ENCODE peak calls at places on chromosome 5, in five cellular contexts. A, N, L, O and Z are unnamed samples.
A peak's percentile ranks its signal among the peaks of the same experiment; 100 is the strongest.

GRCh38 chr5:104540448-104540847 is 977.9 kb upstream of the NUDT12 start:
- DNase-seq in A (no peak), N (no peak), L (no peak), O (no peak), Z (peak; percentile 50)

GRCh38 chr5:178785999-178786398 is 55.5 kb upstream of the ZNF354A start:
- DNase-seq in A (no peak), N (no peak), L (no peak), O (no peak), Z (no peak)

GRCh38 chr5:78501411-78502338 is 141.3 kb downstream of the SCAMP1 start:
- DNase-seq in A (no peak), N (no peak), L (no peak), O (peak; percentile 39), Z (no peak)

GRCh38 chr5:151664694-151665583 is 21.8 kb downstream of the SPARC start:
- DNase-seq in A (no peak), N (peak; percentile 51), L (no peak), O (no peak), Z (no peak)

GRCh38 chr5:179275941-179276837 is 69.1 kb downstream of the ADAMTS2 start:
- DNase-seq in A (no peak), N (peak; percentile 76), L (peak; percentile 72), O (no peak), Z (no peak)

GRCh38 chr5:59116231-59116900 is 533.5 kb downstream of the RAB3C start:
- DNase-seq in A (peak; percentile 41), N (no peak), L (no peak), O (peak; percentile 65), Z (no peak)

GRCh38 chr5:57316798-57317327 is 143.0 kb downstream of the GPBP1 start:
- DNase-seq in A (peak; percentile 76), N (no peak), L (no peak), O (peak; percentile 90), Z (peak; percentile 89)

GRCh38 chr5:90558344-90559192 is at the start of gene ADGRV1:
- DNase-seq in A (peak; percentile 95), N (peak; percentile 16), L (peak; percentile 90), O (peak; percentile 93), Z (peak; percentile 95)

GRCh38 chr5:119411291-119411934 is 40.9 kb upstream of the HSD17B4 start:
- DNase-seq in A (no peak), N (no peak), L (no peak), O (peak; percentile 84), Z (no peak)

GRCh38 chr5:54637654-54638053 is 120.1 kb downstream of the SNX18 start:
- DNase-seq in A (peak; percentile 34), N (peak; percentile 59), L (no peak), O (peak; percentile 49), Z (no peak)

GRCh38 chr5:134846641-134846960 is 833 bp downstream of the C5orf24 start:
- DNase-seq in A (peak; percentile 30), N (no peak), L (no peak), O (peak; percentile 37), Z (peak; percentile 12)

GRCh38 chr5:159385994-159386711 is 55.9 kb upstream of the IL12B start:
- DNase-seq in A (no peak), N (no peak), L (no peak), O (no peak), Z (no peak)

GRCh38 chr5:18792145-18792544 is 1157.9 kb downstream of the TAF11L14 start:
- DNase-seq in A (no peak), N (no peak), L (no peak), O (peak; percentile 99), Z (peak; percentile 35)

GRCh38 chr5:72842816-72843215 is 26.4 kb downstream of the TNPO1 start:
- DNase-seq in A (no peak), N (no peak), L (no peak), O (peak; percentile 55), Z (no peak)

GRCh38 chr5:116559673-116560164 is 14.9 kb downstream of the SEMA6A start:
- DNase-seq in A (no peak), N (no peak), L (no peak), O (no peak), Z (no peak)

GRCh38 chr5:126376443-126376842 is 46.8 kb upstream of the GRAMD2B start:
- DNase-seq in A (no peak), N (no peak), L (no peak), O (no peak), Z (no peak)

GRCh38 chr5:174205939-174206338 is 160.4 kb downstream of the NSG2 start:
- DNase-seq in A (no peak), N (no peak), L (no peak), O (no peak), Z (no peak)

GRCh38 chr5:172636279-172637050 is 4.6 kb upstream of the NEURL1B start:
- DNase-seq in A (no peak), N (no peak), L (no peak), O (no peak), Z (no peak)

GRCh38 chr5:91301459-91301858 is 81.7 kb downstream of the ARRDC3 start:
- DNase-seq in A (no peak), N (no peak), L (no peak), O (no peak), Z (no peak)

GRCh38 chr5:139644001-139644456 is 4.1 kb upstream of the CXXC5 start:
- DNase-seq in A (no peak), N (peak; percentile 10), L (peak; percentile 45), O (no peak), Z (no peak)

GRCh38 chr5:139644646-139645494 is 3.3 kb upstream of the CXXC5 start:
- DNase-seq in A (no peak), N (no peak), L (peak; percentile 26), O (no peak), Z (no peak)

GRCh38 chr5:139646912-139647391 is 1.2 kb upstream of the CXXC5 start:
- DNase-seq in A (no peak), N (peak; percentile 20), L (peak; percentile 83), O (no peak), Z (peak; percentile 43)

GRCh38 chr5:139646111-139646510 is 2.0 kb upstream of the CXXC5 start:
- DNase-seq in A (no peak), N (peak; percentile 9), L (peak; percentile 16), O (no peak), Z (no peak)

DNA sequence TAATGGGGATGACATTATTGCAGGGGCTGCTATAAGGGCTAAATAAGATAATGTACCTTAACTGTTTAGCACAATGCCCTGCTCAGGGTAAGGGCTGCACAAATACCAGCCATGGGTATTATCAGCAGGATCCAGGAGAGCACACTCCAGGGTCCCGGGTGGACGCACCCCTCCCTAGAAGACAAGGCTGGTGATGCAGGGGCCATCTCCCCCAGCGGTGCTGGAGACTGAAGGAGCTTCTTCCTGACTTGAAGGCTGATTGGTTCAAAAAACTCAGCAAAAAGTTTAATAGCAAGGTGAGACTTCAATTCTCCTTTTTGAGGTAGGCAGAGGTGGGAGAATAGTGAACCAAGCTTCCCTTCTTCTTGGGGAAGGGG is 2.7 kb upstream of the CXXC5 start:
- DNase-seq in A (no peak), N (no peak), L (peak; percentile 36), O (no peak), Z (no peak)
- H3K4me1 ChIP-seq in A (peaks cover 10% of the 10 kb centered on the region), N (peaks cover 48% of the 10 kb centered on the region), L (peaks cover 38% of the 10 kb centered on the region), O (peaks cover 13% of the 10 kb centered on the region), Z (peaks cover 5% of the 10 kb centered on the region)

GRCh38 chr5:181222630-181223040 is 446 bp upstream of the TRIM41 start:
- DNase-seq in A (no peak), N (no peak), L (no peak), O (no peak), Z (no peak)
- H3K27ac ChIP-seq in A (peak overlapping the region; percentile 39), N (peak overlapping the region; percentile 100), L (peak overlapping the region; percentile 97), O (peak overlapping the region; percentile 70), Z (peak overlapping the region; percentile 89)

GRCh38 chr5:141486091-141486490 is 1.3 kb downstream of the PCDHGC4 start:
- DNase-seq in A (no peak), N (no peak), L (no peak), O (no peak), Z (no peak)

GRCh38 chr5:141483842-141484241 is 988 bp upstream of the PCDHGC4 start:
- DNase-seq in A (no peak), N (no peak), L (no peak), O (no peak), Z (no peak)

GRCh38 chr5:141487131-141487530 is 1.8 kb upstream of the PCDHGC5 start:
- DNase-seq in A (no peak), N (no peak), L (no peak), O (no peak), Z (no peak)

GRCh38 chr5:141485305-141486055 is 650 bp downstream of the PCDHGC4 start:
- DNase-seq in A (no peak), N (no peak), L (no peak), O (no peak), Z (no peak)

DNA sequence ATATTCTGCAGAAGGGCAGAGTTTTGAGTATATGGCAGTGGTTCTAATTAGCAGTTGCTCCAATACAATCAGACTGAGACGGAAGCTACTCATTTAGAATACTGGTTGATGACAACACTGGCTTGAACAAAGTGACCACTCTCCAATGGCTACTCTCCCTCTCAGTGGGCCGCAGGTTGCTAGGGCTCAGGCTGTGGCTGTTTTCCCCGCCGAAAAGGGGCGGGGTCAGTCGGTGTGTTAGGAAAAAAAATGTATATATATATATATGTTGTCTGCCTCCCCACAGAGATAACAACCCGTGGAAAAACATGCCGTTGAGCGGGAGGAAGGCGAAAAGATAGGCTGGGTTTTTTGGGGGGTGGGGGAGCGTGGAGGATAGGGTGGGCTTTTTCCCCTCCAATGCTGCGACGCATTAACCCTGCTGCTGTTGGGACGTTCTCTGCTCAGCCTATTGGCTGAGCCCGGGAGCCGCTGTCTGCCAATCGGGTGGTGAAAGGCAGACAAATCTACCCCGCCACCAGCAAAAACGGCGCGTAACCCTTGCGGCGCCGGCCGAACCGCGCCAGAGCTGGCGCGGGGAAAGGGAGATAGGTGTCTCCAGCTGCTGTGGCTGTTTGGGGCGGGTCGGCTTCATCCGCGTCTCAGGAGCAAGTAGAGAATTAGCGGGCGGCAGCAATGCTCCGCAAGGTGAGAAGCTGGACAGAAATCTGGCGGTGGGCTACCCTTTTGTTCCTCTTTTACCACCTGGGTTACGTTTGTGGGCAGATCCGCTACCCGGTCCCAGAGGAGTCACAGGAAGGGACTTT is at the start of gene PCDHGC4:
- DNase-seq in A (peak; percentile 82), N (no peak), L (no peak), O (no peak), Z (no peak)
- H3K4me3 ChIP-seq in A (peak within 1 kb of the TSS; percentile 60), N (peak within 1 kb of the TSS; percentile 60), L (peak within 1 kb of the TSS; percentile 13), O (no peak within 1 kb of the TSS), Z (no peak within 1 kb of the TSS)

GRCh38 chr5:75059887-75060286 is 7.5 kb upstream of the GCNT4 start:
- DNase-seq in A (no peak), N (no peak), L (no peak), O (no peak), Z (no peak)

GRCh38 chr5:75057551-75057950 is 5.2 kb upstream of the GCNT4 start:
- DNase-seq in A (no peak), N (no peak), L (no peak), O (peak; percentile 24), Z (no peak)

GRCh38 chr5:75062925-75063531 is 10.7 kb upstream of the GCNT4 start:
- DNase-seq in A (no peak), N (no peak), L (no peak), O (no peak), Z (no peak)

GRCh38 chr5:75055727-75056144 is 3.4 kb upstream of the GCNT4 start:
- DNase-seq in A (no peak), N (no peak), L (no peak), O (no peak), Z (no peak)

DNA sequence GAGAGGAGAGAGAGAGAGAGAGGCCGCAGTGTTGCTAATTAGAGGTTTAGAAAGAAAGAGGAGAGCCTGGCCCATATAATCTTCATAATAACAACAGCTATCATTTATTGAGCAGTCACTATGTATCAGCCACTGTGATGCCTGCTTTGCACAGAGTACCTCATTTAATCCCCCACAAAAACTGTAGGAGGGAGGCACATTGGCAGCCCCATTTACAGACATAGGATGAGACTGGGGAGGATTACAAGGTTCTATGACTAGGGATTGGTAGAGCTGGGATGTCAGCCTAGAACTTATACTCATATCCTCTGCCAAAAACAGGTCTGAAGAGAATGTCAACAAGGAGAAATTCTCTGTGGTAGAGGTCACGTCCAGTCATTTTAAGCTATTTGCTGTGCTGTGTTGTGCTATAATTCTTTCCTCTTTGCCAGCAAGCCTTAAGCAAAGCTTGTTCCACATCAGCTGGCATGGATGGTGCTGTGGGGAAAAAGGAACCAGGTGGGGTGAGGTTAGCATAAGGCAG is 6.7 kb upstream of the GCNT4 start:
- DNase-seq in A (no peak), N (no peak), L (no peak), O (no peak), Z (no peak)
- H3K4me1 ChIP-seq in A (no peaks in the 10 kb centered on the region), N (peaks cover 13% of the 10 kb centered on the region), L (peaks cover 8% of the 10 kb centered on the region), O (peaks cover 10% of the 10 kb centered on the region), Z (no peaks in the 10 kb centered on the region)